ENCODE peak calls at places on chromosomes 13 and 19, in six cellular contexts. H, Q, J, I, C and Y are unnamed samples.

GRCh38 chr19:50646074-50646807 is 3.0 kb upstream of the C19orf81 start:
- DNase-seq in H (peak), I (no peak), J (peak), Q (no peak), C (no peak), Y (no peak)

GRCh38 chr19:38173324-38174041 is 50.5 kb downstream of the DPF1 start:
- DNase-seq in Q (no peak), H (peak), C (no peak), J (no peak), I (no peak), Y (peak)

GRCh38 chr13:75769141-75769905 is 133.2 kb downstream of the LMO7 start:
- DNase-seq in H (no peak), J (no peak), C (no peak), Q (no peak), I (no peak), Y (peak)

GRCh38 chr13:112859817-112860190 is 109.2 kb upstream of the MCF2L start:
- DNase-seq in C (no peak), Q (no peak), J (no peak), H (peak), I (no peak), Y (peak)

GRCh38 chr13:63551731-63552130 is 2136.1 kb upstream of the PCDH20 start:
- DNase-seq in C (no peak), J (no peak), H (no peak), I (no peak), Q (no peak), Y (no peak)

GRCh38 chr13:26551255-26551654 is 6.2 kb upstream of the WASF3 start:
- DNase-seq in C (no peak), J (no peak), Q (no peak), I (no peak), H (peak), Y (no peak)

GRCh38 chr19:3387645-3388589 is 21.5 kb downstream of the NFIC start:
- DNase-seq in J (no peak), I (no peak), H (peak), Q (no peak), C (no peak), Y (peak)

GRCh38 chr13:99206873-99207272 is 6.2 kb downstream of the UBAC2 start:
- DNase-seq in H (no peak), Q (no peak), J (no peak), C (no peak), I (no peak), Y (no peak)

GRCh38 chr13:43058318-43058674 is 34.9 kb downstream of the DNAJC15 start:
- DNase-seq in J (no peak), Q (no peak), H (peak), I (no peak), C (peak), Y (no peak)

GRCh38 chr19:54462713-54463530 is 656 bp downstream of the LENG9 start:
- DNase-seq in I (no peak), J (peak), H (peak), Q (no peak), C (peak), Y (peak)

GRCh38 chr19:56477429-56478338 is 539 bp upstream of the ZNF667 start:
- DNase-seq in C (no peak), J (peak), H (peak), I (peak), Q (no peak), Y (peak)

GRCh38 chr19:27741236-27741635 is 1471.7 kb downstream of the UQCRFS1 start:
- DNase-seq in J (no peak), H (no peak), C (no peak), I (no peak), Q (no peak), Y (no peak)

GRCh38 chr19:52188822-52189744 is 769 bp upstream of the PPP2R1A start:
- DNase-seq in C (no peak), H (no peak), J (no peak), Q (no peak), I (peak), Y (peak)

GRCh38 chr19:52734340-52734892 is 428 bp downstream of the ZNF611 start:
- DNase-seq in C (no peak), H (no peak), J (peak), I (no peak), Q (no peak), Y (peak)

GRCh38 chr13:66348745-66349720 is 881.1 kb downstream of the PCDH9 start:
- DNase-seq in Q (no peak), H (no peak), C (no peak), I (no peak), J (no peak), Y (no peak)

GRCh38 chr13:31046711-31047279 is 114.3 kb downstream of the TEX26 start:
- DNase-seq in I (no peak), C (no peak), Q (no peak), H (peak), J (no peak), Y (peak)

GRCh38 chr13:59755647-59756290 is 408.0 kb downstream of the DIAPH3 start:
- DNase-seq in H (no peak), J (no peak), I (no peak), C (no peak), Q (no peak), Y (no peak)

GRCh38 chr13:62933809-62934208 is 1518.2 kb upstream of the PCDH20 start:
- DNase-seq in H (no peak), J (no peak), C (no peak), Q (no peak), I (no peak), Y (no peak)

GRCh38 chr13:112968380-112968909 is 569 bp upstream of the MCF2L start:
- DNase-seq in Q (no peak), J (no peak), I (no peak), C (no peak), H (no peak), Y (peak)

GRCh38 chr13:83414393-83414792 is 467.9 kb downstream of the SLITRK1 start:
- DNase-seq in I (no peak), C (no peak), J (no peak), H (peak), Q (no peak), Y (no peak)

GRCh38 chr19:8539621-8540149 is 25.7 kb upstream of the ZNF414 start:
- DNase-seq in C (no peak), H (no peak), I (no peak), J (no peak), Q (no peak), Y (no peak)

GRCh38 chr19:801030-801860 is 4.0 kb downstream of the PTBP1 start:
- DNase-seq in H (no peak), I (no peak), J (peak), C (no peak), Q (no peak), Y (peak)

GRCh38 chr13:106507560-106508274 is 27.7 kb downstream of the EFNB2 start:
- DNase-seq in H (peak), J (no peak), C (peak), Q (no peak), I (no peak), Y (no peak)
- H2AFZ ChIP-seq in H (no peak), J (peak), C (peak), Q (peak), I (no peak), Y (no peak)

GRCh38 chr13:51564252-51564651 is 20.0 kb upstream of the WDFY2 start:
- DNase-seq in Q (no peak), I (no peak), J (no peak), H (no peak), C (no peak), Y (no peak)

GRCh38 chr13:51564671-51565070 is 19.6 kb upstream of the WDFY2 start:
- DNase-seq in I (no peak), J (no peak), H (no peak), C (no peak), Q (no peak), Y (no peak)

GRCh38 chr13:51559916-51560315 is 24.3 kb upstream of the WDFY2 start:
- DNase-seq in H (no peak), C (no peak), Q (no peak), I (no peak), J (no peak), Y (no peak)

GRCh38 chr13:51560336-51560735 is 23.9 kb upstream of the WDFY2 start:
- DNase-seq in H (no peak), C (no peak), I (no peak), Q (no peak), J (no peak), Y (no peak)

GRCh38 chr13:51562011-51562671 is 22.1 kb upstream of the WDFY2 start:
- DNase-seq in I (no peak), H (no peak), Q (peak), J (no peak), C (no peak), Y (no peak)
- TF ChIP-seq RFX5 in I (no peak), H (no peak), Q (no peak), J (no peak), C (no peak), Y (no peak)

GRCh38 chr13:37202264-37202663 is 96.8 kb upstream of the CSNK1A1L start:
- DNase-seq in J (no peak), Q (no peak), H (peak), C (no peak), I (no peak), Y (no peak)

GRCh38 chr13:37198629-37199028 is 93.2 kb upstream of the CSNK1A1L start:
- DNase-seq in C (no peak), I (peak), H (no peak), J (no peak), Q (no peak), Y (no peak)

GRCh38 chr13:37201081-37201480 is 95.6 kb upstream of the CSNK1A1L start:
- DNase-seq in J (no peak), C (no peak), Q (no peak), I (no peak), H (no peak), Y (no peak)
- H2AFZ ChIP-seq in J (no peak), C (no peak), Q (no peak), I (peak), H (no peak), Y (no peak)

DNA sequence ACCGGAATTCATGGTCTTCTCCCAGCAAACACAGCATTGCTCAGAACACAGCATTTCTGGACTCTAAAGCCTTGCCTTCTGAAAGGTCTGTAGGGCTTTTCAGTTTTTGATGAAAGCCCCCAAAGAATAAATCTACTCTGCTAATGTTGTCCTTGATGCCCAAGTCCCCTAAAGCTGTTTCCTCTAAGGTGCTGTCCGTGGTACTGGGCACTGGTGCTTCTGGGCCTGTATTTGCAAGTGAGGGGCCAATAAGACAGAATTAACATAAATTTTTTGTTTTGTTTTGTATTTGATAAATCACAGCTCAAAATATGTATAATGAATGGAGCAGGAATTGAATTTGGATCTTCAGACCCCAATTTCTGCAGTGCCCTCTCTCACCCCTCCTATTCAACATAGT is 12.1 kb upstream of the LGALS13 start:
- DNase-seq in I (no peak), Q (no peak), C (no peak), J (no peak), H (peak), Y (no peak)
- TF ChIP-seq RFX5 in I (no peak), Q (no peak), C (no peak), J (no peak), H (no peak), Y (no peak)

GRCh38 chr13:28022848-28023518 is 34.5 kb upstream of the URAD start:
- DNase-seq in I (no peak), C (peak), J (no peak), Q (no peak), H (peak), Y (no peak)
- H2AFZ ChIP-seq in I (peak), C (peak), J (no peak), Q (no peak), H (peak), Y (no peak)

DNA sequence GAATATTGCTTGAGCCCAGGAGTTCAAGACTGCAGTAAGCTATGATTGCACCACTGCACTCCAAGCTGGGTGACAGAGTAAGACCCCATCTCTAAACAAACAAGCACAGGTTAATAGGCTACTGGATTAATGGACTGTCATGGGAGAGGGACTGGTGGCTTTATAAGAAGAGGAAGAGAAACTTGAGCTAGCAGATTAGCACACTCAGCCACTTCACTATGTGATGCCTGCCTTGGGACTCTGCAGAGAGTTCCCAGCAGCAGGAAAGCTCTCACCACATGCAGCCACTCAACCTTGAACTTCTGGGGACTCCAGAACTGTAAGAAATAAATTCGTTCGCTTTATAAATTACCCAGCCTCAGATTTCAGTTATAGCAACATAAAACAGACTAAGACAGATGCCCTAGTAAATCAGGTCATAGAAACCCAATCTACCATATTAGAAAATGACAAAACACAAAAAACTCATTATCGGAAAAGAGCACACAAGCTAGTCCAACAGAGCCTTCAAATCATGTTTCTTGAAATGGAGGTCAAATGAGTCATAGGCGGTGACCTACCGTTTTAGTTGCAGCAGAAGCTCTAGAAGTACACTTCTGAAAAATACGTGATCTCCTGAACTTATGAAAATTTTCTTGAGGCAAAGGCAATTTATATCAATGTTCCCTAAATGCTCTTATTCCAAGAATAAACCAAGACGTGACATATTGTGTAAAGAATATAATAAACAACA is 341.1 kb upstream of the SGCG start:
- DNase-seq in I (no peak), C (no peak), H (no peak), Q (no peak), J (peak), Y (no peak)
- TF ChIP-seq RFX5 in I (no peak), C (no peak), H (no peak), Q (no peak), J (no peak), Y (no peak)

GRCh38 chr13:77893066-77893465 is 25.6 kb downstream of the EDNRB start:
- DNase-seq in Q (no peak), J (no peak), I (no peak), C (no peak), H (no peak), Y (no peak)

GRCh38 chr13:77896977-77897376 is 21.7 kb downstream of the EDNRB start:
- DNase-seq in J (no peak), I (no peak), C (no peak), Q (no peak), H (no peak), Y (no peak)

GRCh38 chr13:77894743-77895142 is 23.9 kb downstream of the EDNRB start:
- DNase-seq in C (no peak), I (no peak), H (no peak), J (no peak), Q (no peak), Y (no peak)

GRCh38 chr13:77898097-77898496 is 20.5 kb downstream of the EDNRB start:
- DNase-seq in I (no peak), C (no peak), H (peak), Q (peak), J (no peak), Y (no peak)

GRCh38 chr13:77896536-77896935 is 22.1 kb downstream of the EDNRB start:
- DNase-seq in C (no peak), J (no peak), H (peak), I (no peak), Q (no peak), Y (no peak)
- H2AFZ ChIP-seq in C (no peak), J (no peak), H (no peak), I (no peak), Q (no peak), Y (no peak)